ENCODE peak calls at places on chromosome 19, in seven cellular contexts. One of them, this sample, is unnamed.

GRCh38 chr19:15666883-15667282 is 6.0 kb upstream of the CYP4F12 start:
- DNase-seq in WTC11: no peak
- DNase-seq in dorsolateral prefrontal cortex: no peak
- DNase-seq in head of caudate nucleus: no peak
- DNase-seq in activated naive CD4-positive, alpha-beta T cell treated with anti-CD3 and anti-CD28 coated beads, Interleukin-2, amount 50 U/mL, for 16 hours: no peak
- DNase-seq in activated CD8-positive, alpha-beta memory T cell treated with anti-CD3 and anti-CD28 coated beads for 4 hours: no peak
- DNase-seq in NCI-H1417: no peak
- DNase-seq in this sample: no peak

GRCh38 chr19:10815969-10816635 is 19.9 kb downstream of the TMED1 start:
- DNase-seq in WTC11: no peak
- DNase-seq in dorsolateral prefrontal cortex: no peak
- DNase-seq in head of caudate nucleus: no peak
- DNase-seq in activated naive CD4-positive, alpha-beta T cell treated with anti-CD3 and anti-CD28 coated beads, Interleukin-2, amount 50 U/mL, for 16 hours: no peak
- DNase-seq in activated CD8-positive, alpha-beta memory T cell treated with anti-CD3 and anti-CD28 coated beads for 4 hours: no peak
- DNase-seq in NCI-H1417: no peak
- DNase-seq in this sample: no peak

GRCh38 chr19:49605605-49606004 is 14.6 kb downstream of the PRR12 start:
- DNase-seq in WTC11: no peak
- DNase-seq in dorsolateral prefrontal cortex: no peak
- DNase-seq in head of caudate nucleus: no peak
- DNase-seq in activated naive CD4-positive, alpha-beta T cell treated with anti-CD3 and anti-CD28 coated beads, Interleukin-2, amount 50 U/mL, for 16 hours: no peak
- DNase-seq in activated CD8-positive, alpha-beta memory T cell treated with anti-CD3 and anti-CD28 coated beads for 4 hours: no peak
- DNase-seq in NCI-H1417: no peak
- DNase-seq in this sample: no peak

GRCh38 chr19:38190793-38191192 is 33.2 kb downstream of the DPF1 start:
- DNase-seq in WTC11: no peak
- DNase-seq in dorsolateral prefrontal cortex: no peak
- DNase-seq in head of caudate nucleus: no peak
- DNase-seq in activated naive CD4-positive, alpha-beta T cell treated with anti-CD3 and anti-CD28 coated beads, Interleukin-2, amount 50 U/mL, for 16 hours: no peak
- DNase-seq in activated CD8-positive, alpha-beta memory T cell treated with anti-CD3 and anti-CD28 coated beads for 4 hours: no peak
- DNase-seq in NCI-H1417: no peak
- DNase-seq in this sample: no peak

GRCh38 chr19:18062043-18062442 is 24.7 kb downstream of the IL12RB1 start:
- DNase-seq in WTC11: no peak
- DNase-seq in dorsolateral prefrontal cortex: no peak
- DNase-seq in head of caudate nucleus: no peak
- DNase-seq in activated naive CD4-positive, alpha-beta T cell treated with anti-CD3 and anti-CD28 coated beads, Interleukin-2, amount 50 U/mL, for 16 hours: no peak
- DNase-seq in activated CD8-positive, alpha-beta memory T cell treated with anti-CD3 and anti-CD28 coated beads for 4 hours: no peak
- DNase-seq in NCI-H1417: peak
- DNase-seq in this sample: no peak

GRCh38 chr19:49845433-49845832 is 5.5 kb upstream of the PTOV1 start:
- DNase-seq in WTC11: no peak
- DNase-seq in dorsolateral prefrontal cortex: no peak
- DNase-seq in head of caudate nucleus: no peak
- DNase-seq in activated naive CD4-positive, alpha-beta T cell treated with anti-CD3 and anti-CD28 coated beads, Interleukin-2, amount 50 U/mL, for 16 hours: no peak
- DNase-seq in activated CD8-positive, alpha-beta memory T cell treated with anti-CD3 and anti-CD28 coated beads for 4 hours: no peak
- DNase-seq in NCI-H1417: no peak
- DNase-seq in this sample: no peak

GRCh38 chr19:43504426-43505185 is at the start of gene PHLDB3:
- DNase-seq in WTC11: peak
- DNase-seq in dorsolateral prefrontal cortex: no peak
- DNase-seq in head of caudate nucleus: no peak
- DNase-seq in activated naive CD4-positive, alpha-beta T cell treated with anti-CD3 and anti-CD28 coated beads, Interleukin-2, amount 50 U/mL, for 16 hours: peak
- DNase-seq in activated CD8-positive, alpha-beta memory T cell treated with anti-CD3 and anti-CD28 coated beads for 4 hours: no peak
- DNase-seq in NCI-H1417: peak
- DNase-seq in this sample: no peak

GRCh38 chr19:50626796-50627195 is 12.9 kb downstream of the SYT3 start:
- DNase-seq in WTC11: no peak
- DNase-seq in dorsolateral prefrontal cortex: no peak
- DNase-seq in head of caudate nucleus: no peak
- DNase-seq in activated naive CD4-positive, alpha-beta T cell treated with anti-CD3 and anti-CD28 coated beads, Interleukin-2, amount 50 U/mL, for 16 hours: no peak
- DNase-seq in activated CD8-positive, alpha-beta memory T cell treated with anti-CD3 and anti-CD28 coated beads for 4 hours: no peak
- DNase-seq in NCI-H1417: no peak
- DNase-seq in this sample: no peak

This sample was measured in NB4.